ENCODE peak calls at places on chromosomes 6 and 20, in nine cellular contexts. One of them, this sample, is unnamed.

GRCh38 chr20:49562341-49563014 is 5.5 kb downstream of the PTGIS start:
- DNase-seq in frontal cortex: no peak
- DNase-seq in PC-9: peak; percentile 92
- DNase-seq in AG08396: peak; percentile 88
- DNase-seq in AML-193: no peak
- DNase-seq in fibroblast of gingiva: peak; percentile 66
- DNase-seq in NCI-H2227 treated with DMSO at 0.1 percent for 48 hours: no peak
- DNase-seq in HepG2: no peak
- DNase-seq in AG04450: peak; percentile 32
- DNase-seq in this sample: no peak

GRCh38 chr20:313948-314347 is 11.4 kb upstream of the SOX12 start:
- DNase-seq in AG08396: peak; percentile 42
- DNase-seq in fibroblast of gingiva: peak; percentile 40
- DNase-seq in frontal cortex: no peak
- DNase-seq in PC-9: no peak
- DNase-seq in AML-193: no peak
- DNase-seq in AG04450: no peak
- DNase-seq in HepG2: peak; percentile 60
- DNase-seq in NCI-H2227 treated with DMSO at 0.1 percent for 48 hours: no peak
- DNase-seq in this sample: no peak

GRCh38 chr6:95091823-95092436 is 485.4 kb upstream of the MANEA start:
- DNase-seq in NCI-H2227 treated with DMSO at 0.1 percent for 48 hours: peak; percentile 31
- DNase-seq in HepG2: peak; percentile 41
- DNase-seq in frontal cortex: no peak
- DNase-seq in PC-9: no peak
- DNase-seq in fibroblast of gingiva: peak; percentile 8
- DNase-seq in AG04450: peak; percentile 16
- DNase-seq in AG08396: peak; percentile 6
- DNase-seq in AML-193: peak; percentile 66
- DNase-seq in this sample: peak; percentile 22

GRCh38 chr6:14824060-14824834 is 421.6 kb upstream of the JARID2 start:
- DNase-seq in AML-193: no peak
- DNase-seq in fibroblast of gingiva: peak; percentile 85
- DNase-seq in AG04450: no peak
- DNase-seq in AG08396: no peak
- DNase-seq in PC-9: no peak
- DNase-seq in HepG2: no peak
- DNase-seq in frontal cortex: no peak
- DNase-seq in NCI-H2227 treated with DMSO at 0.1 percent for 48 hours: no peak
- DNase-seq in this sample: no peak

GRCh38 chr20:21048841-21049273 is 57.3 kb downstream of the LINC00237 start:
- DNase-seq in HepG2: peak; percentile 55
- DNase-seq in NCI-H2227 treated with DMSO at 0.1 percent for 48 hours: no peak
- DNase-seq in AG08396: peak; percentile 31
- DNase-seq in AG04450: no peak
- DNase-seq in PC-9: peak; percentile 39
- DNase-seq in AML-193: peak; percentile 25
- DNase-seq in frontal cortex: no peak
- DNase-seq in fibroblast of gingiva: no peak
- DNase-seq in this sample: no peak

GRCh38 chr6:2945069-2945452 is 26.3 kb downstream of the SERPINB6 start:
- DNase-seq in HepG2: no peak
- DNase-seq in fibroblast of gingiva: no peak
- DNase-seq in AG08396: no peak
- DNase-seq in AG04450: no peak
- DNase-seq in NCI-H2227 treated with DMSO at 0.1 percent for 48 hours: no peak
- DNase-seq in AML-193: no peak
- DNase-seq in PC-9: no peak
- DNase-seq in frontal cortex: no peak
- DNase-seq in this sample: no peak

GRCh38 chr6:104644848-104645247 is 214.9 kb downstream of the HACE1 start:
- DNase-seq in AG08396: no peak
- DNase-seq in frontal cortex: no peak
- DNase-seq in NCI-H2227 treated with DMSO at 0.1 percent for 48 hours: no peak
- DNase-seq in AG04450: no peak
- DNase-seq in PC-9: no peak
- DNase-seq in fibroblast of gingiva: no peak
- DNase-seq in HepG2: no peak
- DNase-seq in AML-193: no peak
- DNase-seq in this sample: no peak

GRCh38 chr6:2222275-2222842 is 23.0 kb downstream of the GMDS start:
- DNase-seq in HepG2: no peak
- DNase-seq in AML-193: no peak
- DNase-seq in PC-9: no peak
- DNase-seq in fibroblast of gingiva: no peak
- DNase-seq in AG08396: no peak
- DNase-seq in frontal cortex: no peak
- DNase-seq in NCI-H2227 treated with DMSO at 0.1 percent for 48 hours: peak; percentile 70
- DNase-seq in AG04450: no peak
- DNase-seq in this sample: no peak

GRCh38 chr6:169931223-169931760 is 179.9 kb downstream of the ERMARD start:
- DNase-seq in NCI-H2227 treated with DMSO at 0.1 percent for 48 hours: no peak
- DNase-seq in frontal cortex: no peak
- DNase-seq in PC-9: no peak
- DNase-seq in AG08396: no peak
- DNase-seq in AML-193: no peak
- DNase-seq in AG04450: no peak
- DNase-seq in HepG2: no peak
- DNase-seq in fibroblast of gingiva: no peak
- DNase-seq in this sample: no peak

GRCh38 chr6:113858067-113858604 is 991 bp downstream of the MARCKS start:
- DNase-seq in HepG2: no peak
- DNase-seq in frontal cortex: peak; percentile 66
- DNase-seq in AML-193: no peak
- DNase-seq in fibroblast of gingiva: peak; percentile 53
- DNase-seq in PC-9: peak; percentile 10
- DNase-seq in AG08396: peak; percentile 59
- DNase-seq in NCI-H2227 treated with DMSO at 0.1 percent for 48 hours: peak; percentile 70
- DNase-seq in AG04450: no peak
- DNase-seq in this sample: no peak

GRCh38 chr6:71181565-71181964 is 107.0 kb upstream of the OGFRL1 start:
- DNase-seq in PC-9: peak; percentile 69
- DNase-seq in NCI-H2227 treated with DMSO at 0.1 percent for 48 hours: no peak
- DNase-seq in HepG2: peak; percentile 3
- DNase-seq in AML-193: no peak
- DNase-seq in fibroblast of gingiva: peak; percentile 78
- DNase-seq in frontal cortex: no peak
- DNase-seq in AG04450: peak; percentile 71
- DNase-seq in AG08396: peak; percentile 81
- DNase-seq in this sample: no peak

GRCh38 chr6:158772851-158773371 is 46.3 kb downstream of the EZR start:
- DNase-seq in fibroblast of gingiva: no peak
- DNase-seq in frontal cortex: no peak
- DNase-seq in AG04450: no peak
- DNase-seq in AG08396: no peak
- DNase-seq in HepG2: no peak
- DNase-seq in NCI-H2227 treated with DMSO at 0.1 percent for 48 hours: no peak
- DNase-seq in PC-9: peak; percentile 67
- DNase-seq in AML-193: no peak
- DNase-seq in this sample: no peak

GRCh38 chr20:45621593-45621992 is 7.9 kb upstream of the WFDC10A start:
- DNase-seq in fibroblast of gingiva: no peak
- DNase-seq in AG04450: no peak
- DNase-seq in NCI-H2227 treated with DMSO at 0.1 percent for 48 hours: no peak
- DNase-seq in HepG2: peak; percentile 66
- DNase-seq in frontal cortex: no peak
- DNase-seq in PC-9: no peak
- DNase-seq in AML-193: no peak
- DNase-seq in AG08396: no peak
- DNase-seq in this sample: no peak

GRCh38 chr20:25864986-25865714 is 168.5 kb upstream of the ZNF337 start:
- DNase-seq in frontal cortex: no peak
- DNase-seq in NCI-H2227 treated with DMSO at 0.1 percent for 48 hours: no peak
- DNase-seq in HepG2: no peak
- DNase-seq in PC-9: no peak
- DNase-seq in AG04450: no peak
- DNase-seq in AML-193: no peak
- DNase-seq in AG08396: no peak
- DNase-seq in fibroblast of gingiva: no peak
- DNase-seq in this sample: no peak

GRCh38 chr20:62704341-62704948 is 4.2 kb upstream of the NTSR1 start:
- DNase-seq in NCI-H2227 treated with DMSO at 0.1 percent for 48 hours: peak; percentile 70
- DNase-seq in AML-193: no peak
- DNase-seq in AG08396: peak; percentile 90
- DNase-seq in HepG2: peak; percentile 67
- DNase-seq in frontal cortex: no peak
- DNase-seq in fibroblast of gingiva: peak; percentile 66
- DNase-seq in PC-9: peak; percentile 98
- DNase-seq in AG04450: peak; percentile 78
- DNase-seq in this sample: no peak

GRCh38 chr6:150932976-150933375 is 67.5 kb downstream of the MTHFD1L start:
- DNase-seq in AG04450: no peak
- DNase-seq in AML-193: no peak
- DNase-seq in PC-9: no peak
- DNase-seq in fibroblast of gingiva: peak; percentile 82
- DNase-seq in HepG2: no peak
- DNase-seq in frontal cortex: no peak
- DNase-seq in NCI-H2227 treated with DMSO at 0.1 percent for 48 hours: no peak
- DNase-seq in AG08396: peak; percentile 26
- DNase-seq in this sample: no peak

GRCh38 chr6:47308223-47308567 is 1.5 kb downstream of the TNFRSF21 start:
- DNase-seq in PC-9: no peak
- DNase-seq in frontal cortex: peak; percentile 13
- DNase-seq in AG04450: no peak
- DNase-seq in fibroblast of gingiva: peak; percentile 8
- DNase-seq in AML-193: no peak
- DNase-seq in HepG2: no peak
- DNase-seq in AG08396: no peak
- DNase-seq in NCI-H2227 treated with DMSO at 0.1 percent for 48 hours: no peak
- DNase-seq in this sample: no peak

GRCh38 chr20:12306107-12306506 is 388.4 kb downstream of the BTBD3 start:
- DNase-seq in fibroblast of gingiva: no peak
- DNase-seq in AML-193: peak; percentile 54
- DNase-seq in NCI-H2227 treated with DMSO at 0.1 percent for 48 hours: peak; percentile 44
- DNase-seq in AG04450: no peak
- DNase-seq in HepG2: no peak
- DNase-seq in AG08396: no peak
- DNase-seq in frontal cortex: no peak
- DNase-seq in PC-9: no peak
- DNase-seq in this sample: no peak

GRCh38 chr6:56643379-56644089 is 845 bp upstream of the DST start:
- DNase-seq in AML-193: no peak
- DNase-seq in NCI-H2227 treated with DMSO at 0.1 percent for 48 hours: no peak
- DNase-seq in PC-9: no peak
- DNase-seq in AG08396: no peak
- DNase-seq in AG04450: no peak
- DNase-seq in fibroblast of gingiva: peak; percentile 72
- DNase-seq in frontal cortex: no peak
- DNase-seq in HepG2: no peak
- DNase-seq in this sample: no peak

GRCh38 chr6:22892452-22892851 is 323.1 kb downstream of the HDGFL1 start:
- DNase-seq in frontal cortex: no peak
- DNase-seq in AG08396: peak; percentile 76
- DNase-seq in AG04450: peak; percentile 89
- DNase-seq in HepG2: no peak
- DNase-seq in AML-193: no peak
- DNase-seq in NCI-H2227 treated with DMSO at 0.1 percent for 48 hours: no peak
- DNase-seq in PC-9: peak; percentile 53
- DNase-seq in fibroblast of gingiva: peak; percentile 94
- DNase-seq in this sample: no peak

GRCh38 chr6:111057074-111057752 is 30.1 kb upstream of the SLC16A10 start:
- DNase-seq in AG04450: peak; percentile 11
- DNase-seq in NCI-H2227 treated with DMSO at 0.1 percent for 48 hours: peak; percentile 28
- DNase-seq in fibroblast of gingiva: peak; percentile 20
- DNase-seq in PC-9: no peak
- DNase-seq in HepG2: peak; percentile 32
- DNase-seq in AML-193: peak; percentile 83
- DNase-seq in frontal cortex: no peak
- DNase-seq in AG08396: peak; percentile 36
- DNase-seq in this sample: peak; percentile 12

GRCh38 chr6:53822355-53823115 is 27.7 kb downstream of the LRRC1 start:
- DNase-seq in AG04450: no peak
- DNase-seq in HepG2: no peak
- DNase-seq in NCI-H2227 treated with DMSO at 0.1 percent for 48 hours: no peak
- DNase-seq in PC-9: no peak
- DNase-seq in frontal cortex: no peak
- DNase-seq in AML-193: no peak
- DNase-seq in fibroblast of gingiva: no peak
- DNase-seq in AG08396: no peak
- DNase-seq in this sample: no peak

GRCh38 chr6:52020961-52021570 is 66.3 kb downstream of the PKHD1 start:
- DNase-seq in fibroblast of gingiva: peak; percentile 7
- DNase-seq in AG08396: peak; percentile 5
- DNase-seq in HepG2: peak; percentile 36
- DNase-seq in NCI-H2227 treated with DMSO at 0.1 percent for 48 hours: peak; percentile 15
- DNase-seq in frontal cortex: no peak
- DNase-seq in AG04450: no peak
- DNase-seq in AML-193: peak; percentile 43
- DNase-seq in PC-9: no peak
- DNase-seq in this sample: no peak

GRCh38 chr6:132819405-132820145 is 5.2 kb downstream of the RPS12 start:
- DNase-seq in frontal cortex: no peak
- DNase-seq in NCI-H2227 treated with DMSO at 0.1 percent for 48 hours: no peak
- DNase-seq in AG08396: no peak
- DNase-seq in AG04450: no peak
- DNase-seq in AML-193: no peak
- DNase-seq in HepG2: peak; percentile 12
- DNase-seq in PC-9: no peak
- DNase-seq in fibroblast of gingiva: peak; percentile 10
- DNase-seq in this sample: no peak

GRCh38 chr20:15359056-15359455 is 1021.6 kb upstream of the FLRT3 start:
- DNase-seq in AG04450: no peak
- DNase-seq in NCI-H2227 treated with DMSO at 0.1 percent for 48 hours: no peak
- DNase-seq in fibroblast of gingiva: peak; percentile 2
- DNase-seq in AG08396: no peak
- DNase-seq in PC-9: no peak
- DNase-seq in HepG2: no peak
- DNase-seq in frontal cortex: no peak
- DNase-seq in AML-193: no peak
- DNase-seq in this sample: no peak

GRCh38 chr20:35907017-35907685 is 47.2 kb downstream of the SCAND1 start:
- DNase-seq in fibroblast of gingiva: no peak
- DNase-seq in HepG2: no peak
- DNase-seq in PC-9: no peak
- DNase-seq in AG04450: no peak
- DNase-seq in AML-193: no peak
- DNase-seq in NCI-H2227 treated with DMSO at 0.1 percent for 48 hours: no peak
- DNase-seq in AG08396: no peak
- DNase-seq in frontal cortex: no peak
- DNase-seq in this sample: no peak

GRCh38 chr6:69423785-69424184 is 373.0 kb downstream of the LMBRD1 start:
- DNase-seq in AML-193: no peak
- DNase-seq in AG04450: no peak
- DNase-seq in NCI-H2227 treated with DMSO at 0.1 percent for 48 hours: no peak
- DNase-seq in HepG2: no peak
- DNase-seq in frontal cortex: no peak
- DNase-seq in PC-9: no peak
- DNase-seq in fibroblast of gingiva: no peak
- DNase-seq in AG08396: no peak
- DNase-seq in this sample: no peak

GRCh38 chr6:8904754-8905153 is 469.4 kb upstream of the SLC35B3 start:
- DNase-seq in NCI-H2227 treated with DMSO at 0.1 percent for 48 hours: no peak
- DNase-seq in HepG2: peak; percentile 10
- DNase-seq in AG04450: no peak
- DNase-seq in PC-9: peak; percentile 3
- DNase-seq in AML-193: peak; percentile 13
- DNase-seq in fibroblast of gingiva: no peak
- DNase-seq in frontal cortex: no peak
- DNase-seq in AG08396: no peak
- DNase-seq in this sample: no peak

GRCh38 chr20:22312744-22313346 is 271.5 kb downstream of the FOXA2 start:
- DNase-seq in PC-9: peak; percentile 25
- DNase-seq in AG08396: peak; percentile 14
- DNase-seq in HepG2: peak; percentile 53
- DNase-seq in fibroblast of gingiva: peak; percentile 15
- DNase-seq in NCI-H2227 treated with DMSO at 0.1 percent for 48 hours: no peak
- DNase-seq in frontal cortex: no peak
- DNase-seq in AG04450: peak; percentile 4
- DNase-seq in AML-193: no peak
- DNase-seq in this sample: no peak

GRCh38 chr6:37551446-37551845 is 51.8 kb upstream of the CCDC167 start:
- DNase-seq in fibroblast of gingiva: no peak
- DNase-seq in NCI-H2227 treated with DMSO at 0.1 percent for 48 hours: no peak
- DNase-seq in AML-193: no peak
- DNase-seq in AG04450: no peak
- DNase-seq in PC-9: no peak
- DNase-seq in HepG2: no peak
- DNase-seq in frontal cortex: no peak
- DNase-seq in AG08396: no peak
- DNase-seq in this sample: no peak